ENCODE peak calls at places on chromosomes 13 and 19, in five cellular contexts. One of them, this sample, is unnamed.

GRCh38 chr13:104773775-104774174 is 1707.6 kb upstream of the SLC10A2 start:
- DNase-seq in endodermal cell: no peak
- DNase-seq in heart left ventricle: no peak
- DNase-seq in thoracic aorta: no peak
- DNase-seq in right lobe of liver: no peak
- DNase-seq in this sample: no peak

GRCh38 chr13:108349269-108349668 is 79.8 kb downstream of the TNFSF13B start:
- DNase-seq in right lobe of liver: no peak
- DNase-seq in thoracic aorta: no peak
- DNase-seq in heart left ventricle: no peak
- DNase-seq in endodermal cell: no peak
- DNase-seq in this sample: no peak

GRCh38 chr13:90105276-90105675 is 1242.2 kb upstream of the MIR17HG start:
- DNase-seq in endodermal cell: no peak
- DNase-seq in thoracic aorta: no peak
- DNase-seq in heart left ventricle: no peak
- DNase-seq in right lobe of liver: no peak
- DNase-seq in this sample: no peak

GRCh38 chr19:9673912-9674668 is 810 bp downstream of the ZNF562 start:
- DNase-seq in endodermal cell: no peak
- DNase-seq in right lobe of liver: no peak
- DNase-seq in thoracic aorta: no peak
- DNase-seq in heart left ventricle: no peak
- DNase-seq in this sample: no peak

GRCh38 chr13:45196622-45197021 is 4.2 kb downstream of the KCTD4 start:
- DNase-seq in endodermal cell: no peak
- DNase-seq in right lobe of liver: no peak
- DNase-seq in thoracic aorta: no peak
- DNase-seq in heart left ventricle: no peak
- DNase-seq in this sample: no peak

GRCh38 chr19:1453525-1454371 is 3.8 kb downstream of the APC2 start:
- DNase-seq in right lobe of liver: no peak
- DNase-seq in heart left ventricle: no peak
- DNase-seq in endodermal cell: peak; percentile 69
- DNase-seq in thoracic aorta: no peak
- DNase-seq in this sample: no peak

GRCh38 chr13:113771709-113772331 is 12.8 kb downstream of the TMEM255B start:
- DNase-seq in thoracic aorta: no peak
- DNase-seq in heart left ventricle: no peak
- DNase-seq in right lobe of liver: no peak
- DNase-seq in endodermal cell: no peak
- DNase-seq in this sample: no peak

GRCh38 chr13:93987458-93987857 is 492.0 kb downstream of the DCT start:
- DNase-seq in right lobe of liver: no peak
- DNase-seq in endodermal cell: no peak
- DNase-seq in thoracic aorta: no peak
- DNase-seq in heart left ventricle: no peak
- DNase-seq in this sample: no peak

GRCh38 chr13:71417205-71417604 is 449.8 kb downstream of the DACH1 start:
- DNase-seq in heart left ventricle: no peak
- DNase-seq in right lobe of liver: no peak
- DNase-seq in endodermal cell: no peak
- DNase-seq in thoracic aorta: no peak
- DNase-seq in this sample: no peak

GRCh38 chr19:5857203-5858081 is 6.2 kb upstream of the FUT3 start:
- DNase-seq in right lobe of liver: no peak
- DNase-seq in thoracic aorta: no peak
- DNase-seq in endodermal cell: no peak
- DNase-seq in heart left ventricle: no peak
- DNase-seq in this sample: no peak

GRCh38 chr19:13600091-13600490 is 93.8 kb upstream of the CACNA1A start:
- DNase-seq in endodermal cell: no peak
- DNase-seq in thoracic aorta: no peak
- DNase-seq in right lobe of liver: no peak
- DNase-seq in heart left ventricle: no peak
- DNase-seq in this sample: no peak

GRCh38 chr19:18972851-18973250 is 31.8 kb upstream of the HOMER3 start:
- DNase-seq in right lobe of liver: no peak
- DNase-seq in heart left ventricle: no peak
- DNase-seq in endodermal cell: no peak
- DNase-seq in thoracic aorta: no peak
- DNase-seq in this sample: no peak

GRCh38 chr19:12778020-12778904 is 2.9 kb upstream of the HOOK2 start:
- DNase-seq in endodermal cell: peak; percentile 84
- DNase-seq in right lobe of liver: peak; percentile 79
- DNase-seq in thoracic aorta: no peak
- DNase-seq in heart left ventricle: peak; percentile 84
- DNase-seq in this sample: peak; percentile 81

GRCh38 chr19:2003901-2004300 is 11.6 kb downstream of the BTBD2 start:
- DNase-seq in endodermal cell: no peak
- DNase-seq in right lobe of liver: no peak
- DNase-seq in heart left ventricle: no peak
- DNase-seq in thoracic aorta: no peak
- DNase-seq in this sample: no peak

GRCh38 chr13:102965802-102966201 is 100.4 kb downstream of the SLC10A2 start:
- DNase-seq in heart left ventricle: no peak
- DNase-seq in right lobe of liver: no peak
- DNase-seq in endodermal cell: no peak
- DNase-seq in thoracic aorta: no peak
- DNase-seq in this sample: no peak

GRCh38 chr19:2309734-2310362 is 1.9 kb upstream of the LINGO3 start:
- DNase-seq in heart left ventricle: no peak
- DNase-seq in endodermal cell: no peak
- DNase-seq in thoracic aorta: no peak
- DNase-seq in right lobe of liver: no peak
- DNase-seq in this sample: no peak

GRCh38 chr13:100828226-100828625 is 153.6 kb upstream of the TMTC4 start:
- DNase-seq in right lobe of liver: no peak
- DNase-seq in endodermal cell: peak; percentile 72
- DNase-seq in heart left ventricle: no peak
- DNase-seq in thoracic aorta: no peak
- DNase-seq in this sample: no peak

GRCh38 chr13:99363391-99363790 is 56.2 kb upstream of the GPR183 start:
- DNase-seq in endodermal cell: peak; percentile 42
- DNase-seq in heart left ventricle: no peak
- DNase-seq in thoracic aorta: no peak
- DNase-seq in right lobe of liver: no peak
- DNase-seq in this sample: no peak

GRCh38 chr13:47459512-47459911 is 541.6 kb downstream of the SUCLA2 start:
- DNase-seq in right lobe of liver: no peak
- DNase-seq in thoracic aorta: no peak
- DNase-seq in heart left ventricle: no peak
- DNase-seq in endodermal cell: no peak
- DNase-seq in this sample: no peak

GRCh38 chr13:111852701-111853100 is 214.2 kb upstream of the SOX1 start:
- DNase-seq in thoracic aorta: no peak
- DNase-seq in heart left ventricle: no peak
- DNase-seq in right lobe of liver: peak; percentile 19
- DNase-seq in endodermal cell: peak; percentile 57
- DNase-seq in this sample: no peak

GRCh38 chr19:2770055-2771013 is 12.7 kb downstream of the SGTA start:
- DNase-seq in heart left ventricle: peak; percentile 78
- DNase-seq in endodermal cell: no peak
- DNase-seq in right lobe of liver: no peak
- DNase-seq in thoracic aorta: no peak
- DNase-seq in this sample: no peak

GRCh38 chr19:41307090-41307875 is 2.7 kb upstream of the CCDC97 start:
- DNase-seq in thoracic aorta: no peak
- DNase-seq in endodermal cell: no peak
- DNase-seq in right lobe of liver: no peak
- DNase-seq in heart left ventricle: no peak
- DNase-seq in this sample: no peak

GRCh38 chr13:24222756-24223155 is 62.2 kb downstream of the SPATA13 start:
- DNase-seq in heart left ventricle: no peak
- DNase-seq in endodermal cell: no peak
- DNase-seq in right lobe of liver: no peak
- DNase-seq in thoracic aorta: no peak
- DNase-seq in this sample: no peak

GRCh38 chr13:99124695-99125334 is 75.8 kb upstream of the UBAC2 start:
- DNase-seq in heart left ventricle: no peak
- DNase-seq in right lobe of liver: no peak
- DNase-seq in endodermal cell: no peak
- DNase-seq in thoracic aorta: no peak
- DNase-seq in this sample: no peak

GRCh38 chr13:20974981-20975585 is 72.5 kb upstream of the XPO4 start:
- DNase-seq in right lobe of liver: no peak
- DNase-seq in endodermal cell: no peak
- DNase-seq in heart left ventricle: no peak
- DNase-seq in thoracic aorta: no peak
- DNase-seq in this sample: peak; percentile 35

GRCh38 chr19:10740798-10741197 is 22.9 kb downstream of the DNM2 start:
- DNase-seq in right lobe of liver: no peak
- DNase-seq in endodermal cell: no peak
- DNase-seq in heart left ventricle: no peak
- DNase-seq in thoracic aorta: no peak
- DNase-seq in this sample: no peak

GRCh38 chr19:10736189-10736588 is 18.3 kb downstream of the DNM2 start:
- DNase-seq in endodermal cell: no peak
- DNase-seq in thoracic aorta: no peak
- DNase-seq in right lobe of liver: no peak
- DNase-seq in heart left ventricle: no peak
- DNase-seq in this sample: no peak

GRCh38 chr19:10735741-10736140 is 17.9 kb downstream of the DNM2 start:
- DNase-seq in thoracic aorta: no peak
- DNase-seq in heart left ventricle: no peak
- DNase-seq in endodermal cell: no peak
- DNase-seq in right lobe of liver: no peak
- DNase-seq in this sample: no peak

GRCh38 chr19:10736916-10737551 is 19.2 kb downstream of the DNM2 start:
- DNase-seq in endodermal cell: no peak
- DNase-seq in heart left ventricle: no peak
- DNase-seq in thoracic aorta: no peak
- DNase-seq in right lobe of liver: no peak
- DNase-seq in this sample: peak; percentile 70

GRCh38 chr19:10737680-10738079 is 19.8 kb downstream of the DNM2 start:
- DNase-seq in right lobe of liver: no peak
- DNase-seq in endodermal cell: no peak
- DNase-seq in heart left ventricle: no peak
- DNase-seq in thoracic aorta: no peak
- DNase-seq in this sample: no peak
- H3K27ac ChIP-seq in right lobe of liver: no peak overlapping the region
- H3K27ac ChIP-seq in endodermal cell: no peak overlapping the region
- H3K27ac ChIP-seq in heart left ventricle: no peak overlapping the region
- H3K27ac ChIP-seq in thoracic aorta: peak overlapping the region; percentile 28
- H3K27ac ChIP-seq in this sample: peak overlapping the region; percentile 78

DNA sequence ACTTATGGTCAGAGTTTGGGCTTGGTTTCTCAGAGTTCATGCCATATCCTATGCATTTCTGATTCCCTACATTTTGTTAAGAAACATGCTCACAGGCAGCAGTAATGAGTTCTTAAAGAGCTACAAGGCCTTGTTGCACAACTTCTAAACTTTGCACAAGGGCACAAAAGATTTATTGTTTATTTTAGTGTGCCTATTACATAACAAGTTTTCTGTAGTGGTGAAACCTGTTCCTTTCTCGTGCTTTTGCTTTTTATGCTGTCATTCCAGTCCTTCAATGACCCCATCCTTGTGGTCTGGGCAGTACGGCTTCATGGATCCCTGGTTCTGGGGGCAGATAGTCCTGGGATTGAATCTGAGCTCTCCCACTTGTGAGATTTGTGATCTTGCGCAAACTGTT is 17.8 kb downstream of the ZNF507 start:
- DNase-seq in heart left ventricle: no peak
- DNase-seq in thoracic aorta: no peak
- DNase-seq in right lobe of liver: no peak
- DNase-seq in endodermal cell: no peak
- DNase-seq in this sample: no peak
- H3K4me3 ChIP-seq in heart left ventricle: no peak overlapping the region
- H3K4me3 ChIP-seq in thoracic aorta: no peak overlapping the region
- H3K4me3 ChIP-seq in right lobe of liver: no peak overlapping the region
- H3K4me3 ChIP-seq in endodermal cell: no peak overlapping the region
- H3K4me3 ChIP-seq in this sample: no peak overlapping the region

GRCh38 chr19:14715841-14716240 is 26.0 kb downstream of the ZNF333 start:
- DNase-seq in endodermal cell: peak; percentile 16
- DNase-seq in thoracic aorta: no peak
- DNase-seq in right lobe of liver: no peak
- DNase-seq in heart left ventricle: no peak
- DNase-seq in this sample: no peak
- H3K9me3 ChIP-seq in endodermal cell: peaks cover 66% of the 10 kb centered on the region
- H3K9me3 ChIP-seq in thoracic aorta: peaks cover 68% of the 10 kb centered on the region
- H3K9me3 ChIP-seq in right lobe of liver: peaks cover 15% of the 10 kb centered on the region
- H3K9me3 ChIP-seq in heart left ventricle: peaks cover 50% of the 10 kb centered on the region
- H3K9me3 ChIP-seq in this sample: peaks cover 74% of the 10 kb centered on the region

GRCh38 chr13:79407349-79407979 is 1.4 kb upstream of the RBM26 start:
- DNase-seq in endodermal cell: no peak
- DNase-seq in thoracic aorta: no peak
- DNase-seq in right lobe of liver: no peak
- DNase-seq in heart left ventricle: no peak
- DNase-seq in this sample: no peak
- H3K27ac ChIP-seq in endodermal cell: no peak overlapping the region
- H3K27ac ChIP-seq in thoracic aorta: no peak overlapping the region
- H3K27ac ChIP-seq in right lobe of liver: no peak overlapping the region
- H3K27ac ChIP-seq in heart left ventricle: no peak overlapping the region
- H3K27ac ChIP-seq in this sample: no peak overlapping the region

GRCh38 chr13:61029064-61029463 is 386.6 kb downstream of the PCDH20 start:
- DNase-seq in thoracic aorta: no peak
- DNase-seq in heart left ventricle: no peak
- DNase-seq in right lobe of liver: no peak
- DNase-seq in endodermal cell: peak; percentile 83
- DNase-seq in this sample: no peak
- H3K4me3 ChIP-seq in thoracic aorta: no peak overlapping the region
- H3K4me3 ChIP-seq in heart left ventricle: no peak overlapping the region
- H3K4me3 ChIP-seq in right lobe of liver: no peak overlapping the region
- H3K4me3 ChIP-seq in endodermal cell: no peak overlapping the region
- H3K4me3 ChIP-seq in this sample: no peak overlapping the region

GRCh38 chr19:54626757-54627156 is 3.5 kb upstream of the LILRB1 start:
- DNase-seq in right lobe of liver: no peak
- DNase-seq in thoracic aorta: no peak
- DNase-seq in heart left ventricle: no peak
- DNase-seq in endodermal cell: no peak
- DNase-seq in this sample: no peak
- H3K9me3 ChIP-seq in right lobe of liver: no peaks in the 10 kb centered on the region
- H3K9me3 ChIP-seq in thoracic aorta: no peaks in the 10 kb centered on the region
- H3K9me3 ChIP-seq in heart left ventricle: no peaks in the 10 kb centered on the region
- H3K9me3 ChIP-seq in endodermal cell: peaks cover 54% of the 10 kb centered on the region
- H3K9me3 ChIP-seq in this sample: no peaks in the 10 kb centered on the region

DNA sequence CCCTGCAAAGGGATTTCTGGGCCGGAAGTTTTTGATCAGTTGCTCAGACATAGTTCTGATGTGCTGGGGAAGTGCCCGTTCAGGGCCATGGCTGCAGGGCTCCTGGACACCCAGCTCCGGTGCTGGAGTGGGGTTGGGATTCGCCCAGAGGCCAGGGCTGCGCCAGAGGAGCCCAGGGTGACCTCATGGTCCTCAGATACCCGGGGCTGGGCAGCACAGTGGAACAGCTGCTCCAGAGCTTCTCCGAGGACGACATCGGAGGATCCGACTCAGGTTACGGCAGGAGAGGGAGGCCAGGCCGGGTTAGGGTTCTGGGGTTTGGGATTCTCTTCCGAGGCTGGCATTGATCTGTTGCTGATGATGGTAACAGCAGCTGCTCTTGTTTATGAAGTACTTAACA is 20.9 kb downstream of the CARM1 start:
- DNase-seq in right lobe of liver: no peak
- DNase-seq in heart left ventricle: no peak
- DNase-seq in thoracic aorta: no peak
- DNase-seq in endodermal cell: no peak
- DNase-seq in this sample: no peak
- H3K27ac ChIP-seq in right lobe of liver: no peak overlapping the region
- H3K27ac ChIP-seq in heart left ventricle: no peak overlapping the region
- H3K27ac ChIP-seq in thoracic aorta: no peak overlapping the region
- H3K27ac ChIP-seq in endodermal cell: peak overlapping the region; percentile 93
- H3K27ac ChIP-seq in this sample: no peak overlapping the region

This sample was measured in lower lobe of right lung.